ENCODE peak calls at places on chromosomes 4 and X, in nine cellular contexts. B is lower leg skin, K is PC-3, N is stomach, J is endothelial cell, A is bronchial epithelial cell, D is HFFc6, E is AG10803, Q is upper lobe of left lung. Z is an unnamed sample.

GRCh38 chrX:133985164-133986007 is at the start of gene GPC3:
- DNase-seq in B (no peak), D (no peak), A (no peak), N (peak), J (peak), E (no peak), K (no peak), Q (no peak), Z (peak)

GRCh38 chr4:35182451-35182850 is 1061.9 kb downstream of the ARAP2 start:
- DNase-seq in D (no peak), B (no peak), A (no peak), Q (no peak), E (no peak), K (no peak), N (no peak), J (no peak), Z (no peak)

GRCh38 chrX:71253253-71254091 is 468 bp downstream of the ZMYM3 start:
- DNase-seq in J (peak), E (peak), K (peak), B (no peak), N (peak), A (no peak), Q (no peak), D (no peak), Z (peak)

GRCh38 chr4:29058519-29058918 is 1661.7 kb upstream of the PCDH7 start:
- DNase-seq in K (no peak), J (no peak), E (no peak), Q (no peak), D (peak), N (no peak), B (no peak), A (no peak), Z (no peak)

GRCh38 chr4:3192188-3192587 is 56.8 kb upstream of the MSANTD1 start:
- DNase-seq in E (no peak), D (no peak), Q (no peak), B (no peak), K (no peak), J (no peak), A (peak), N (no peak), Z (no peak)

GRCh38 chrX:149962010-149962409 is 23.7 kb upstream of the EOLA2 start:
- DNase-seq in D (no peak), B (no peak), E (no peak), N (no peak), A (no peak), Q (no peak), J (no peak), K (no peak), Z (no peak)

GRCh38 chr4:85946821-85947220 is 413.0 kb downstream of the MAPK10 start:
- DNase-seq in E (no peak), A (no peak), Q (no peak), K (no peak), D (no peak), N (no peak), B (no peak), J (no peak), Z (no peak)

GRCh38 chr4:25938251-25939186 is 24.5 kb downstream of the SMIM20 start:
- DNase-seq in E (peak), K (peak), B (peak), J (no peak), A (peak), N (no peak), Q (peak), D (peak), Z (no peak)

GRCh38 chr4:93791570-93792195 is 36.9 kb upstream of the ATOH1 start:
- DNase-seq in A (peak), N (peak), E (peak), K (peak), Q (peak), B (peak), J (peak), D (peak), Z (peak)

GRCh38 chr4:42547805-42548204 is 109.1 kb downstream of the ATP8A1 start:
- DNase-seq in Q (no peak), D (no peak), J (no peak), N (no peak), E (no peak), B (no peak), A (no peak), K (no peak), Z (no peak)

GRCh38 chrX:7169627-7170026 is 21.7 kb upstream of the PUDP start:
- DNase-seq in J (no peak), D (no peak), N (peak), Q (no peak), A (no peak), B (peak), K (no peak), E (no peak), Z (no peak)

GRCh38 chrX:7168366-7168765 is 20.4 kb upstream of the PUDP start:
- DNase-seq in D (no peak), Q (no peak), J (no peak), K (no peak), E (peak), N (no peak), A (no peak), B (no peak), Z (no peak)

DNA sequence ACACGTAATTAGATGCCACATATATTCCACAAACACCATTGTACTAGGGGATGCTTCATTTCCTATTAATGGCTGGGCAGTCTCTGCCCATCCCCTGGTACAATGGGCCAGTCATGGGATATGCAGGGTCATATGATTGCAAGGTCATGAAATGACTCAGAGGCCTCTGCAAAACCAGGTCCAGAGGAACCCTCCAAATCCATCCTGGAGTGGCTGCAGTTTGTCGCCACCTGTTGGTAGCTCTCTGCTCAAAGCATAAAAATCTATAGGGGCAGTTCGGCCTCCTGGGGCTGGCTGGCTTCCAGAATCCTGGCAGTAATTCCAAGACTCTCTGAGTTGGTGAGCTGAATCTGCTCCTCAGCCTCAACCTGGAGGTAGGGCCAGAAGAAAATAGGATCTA is 22.9 kb upstream of the PUDP start:
- DNase-seq in J (peak), N (peak), A (no peak), E (no peak), D (no peak), Q (peak), B (no peak), K (peak), Z (no peak)
- TF ChIP-seq CTCF in J (peak), N (no peak), A (peak), E (no peak), D (peak), Q (peak), B (no peak), K (peak), Z (peak)

DNA sequence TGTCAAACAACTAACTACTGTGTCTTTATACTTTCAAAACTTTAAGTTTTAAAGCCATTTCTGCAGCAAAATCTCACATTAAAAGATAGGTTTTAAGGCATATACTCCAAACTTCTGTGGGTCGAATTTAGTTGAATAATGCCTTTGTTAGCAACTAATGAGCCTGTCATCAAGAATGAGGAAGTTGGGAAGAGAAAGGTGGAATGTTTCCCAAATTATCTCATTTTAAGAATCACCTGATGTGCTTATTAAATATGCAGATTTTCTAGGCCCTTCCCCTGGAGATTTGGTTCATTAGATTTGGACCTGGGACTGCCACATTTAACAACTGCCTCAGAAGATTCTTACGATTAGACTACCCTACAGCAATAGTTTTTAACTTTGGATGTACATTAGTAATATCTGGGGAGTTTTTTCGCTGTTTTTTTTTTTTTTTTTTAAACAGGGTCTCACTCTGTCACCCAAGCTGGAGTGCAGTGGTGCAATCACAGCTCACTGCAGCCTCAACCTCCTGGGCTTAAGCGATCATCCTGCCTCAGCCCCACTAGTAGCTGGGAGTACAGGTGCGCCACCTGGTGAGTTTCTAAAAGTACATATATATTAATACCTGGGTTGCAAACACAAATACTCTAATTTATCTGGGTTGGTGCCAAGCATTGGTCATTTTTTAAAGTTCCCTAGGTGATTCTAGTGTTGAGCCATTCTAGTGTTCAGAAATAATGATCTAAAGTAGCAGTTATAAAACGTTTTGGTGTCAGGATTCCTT is 16.1 kb upstream of the TASL start:
- DNase-seq in J (no peak), Q (no peak), B (no peak), E (no peak), A (no peak), D (no peak), K (peak), N (no peak), Z (no peak)
- TF ChIP-seq CTCF in J (no peak), Q (no peak), B (no peak), E (no peak), A (no peak), D (no peak), K (peak), N (no peak), Z (no peak)

DNA sequence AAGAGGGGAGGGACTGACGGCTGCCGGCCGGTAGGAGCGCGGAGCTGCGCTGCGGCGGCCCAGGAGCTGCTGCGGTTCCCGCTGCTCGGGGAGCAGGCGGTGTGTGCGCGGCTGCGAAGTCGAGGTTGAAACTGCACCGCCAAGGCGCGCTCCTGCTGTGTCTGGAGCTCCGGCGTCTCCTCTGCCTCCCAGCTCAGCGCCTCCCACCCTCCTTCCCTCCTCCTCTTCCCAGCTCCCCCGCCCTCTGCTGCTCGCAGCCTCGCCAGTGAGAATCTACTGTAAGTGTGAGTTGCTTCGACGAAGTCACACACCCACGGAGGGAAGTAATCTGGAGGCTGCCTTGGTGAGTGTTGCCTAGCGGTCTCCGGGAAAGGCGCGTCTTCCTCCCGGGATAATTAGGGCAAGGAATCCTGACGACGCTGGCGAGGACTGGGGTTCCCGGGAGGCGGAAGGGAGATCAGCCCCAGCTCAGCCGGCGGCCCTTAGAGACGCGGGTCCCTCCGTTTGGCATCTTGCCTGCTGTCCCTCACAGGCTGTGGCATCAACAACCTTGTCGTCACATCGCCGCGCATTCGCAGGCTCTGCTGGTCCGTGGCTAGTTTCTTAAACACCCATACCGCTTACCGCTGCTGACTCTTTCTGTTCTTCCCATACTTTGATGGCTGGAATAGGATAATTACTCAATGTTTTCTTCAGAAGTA is at the start of gene EPHA5:
- DNase-seq in E (peak), N (peak), K (peak), A (peak), Q (peak), J (peak), B (peak), D (no peak), Z (peak)
- TF ChIP-seq CTCF in E (peak), N (no peak), K (no peak), A (peak), Q (no peak), J (no peak), B (no peak), D (no peak), Z (peak)

GRCh38 chrX:56248492-56248891 is 16.3 kb downstream of the KLF8 start:
- DNase-seq in D (peak), J (peak), Q (peak), E (peak), N (peak), K (peak), A (peak), B (no peak), Z (peak)
- TF ChIP-seq CTCF in D (peak), J (peak), Q (peak), E (peak), N (peak), K (peak), A (peak), B (no peak), Z (peak)

Z was measured in progenitor cell of endocrine pancreas.